ENCODE peak calls at places on chromosomes 16 and 17, in seven cellular contexts. One of them, this sample, is unnamed.

GRCh38 chr17:11996722-11997146 is 541 bp downstream of the ZNF18 start:
- DNase-seq in fibroblast of lung: peak; percentile 48
- DNase-seq in glutamatergic neuron: no peak
- DNase-seq in kidney epithelial cell: no peak
- DNase-seq in stomach: peak; percentile 44
- DNase-seq in epithelial cell of esophagus: peak; percentile 41
- DNase-seq in fibroblast of pulmonary artery: peak; percentile 32
- DNase-seq in this sample: peak; percentile 31

GRCh38 chr17:17849147-17849820 is 12.5 kb upstream of the SREBF1 start:
- DNase-seq in fibroblast of lung: peak; percentile 54
- DNase-seq in glutamatergic neuron: no peak
- DNase-seq in kidney epithelial cell: no peak
- DNase-seq in stomach: peak; percentile 62
- DNase-seq in epithelial cell of esophagus: no peak
- DNase-seq in fibroblast of pulmonary artery: peak; percentile 41
- DNase-seq in this sample: no peak

GRCh38 chr16:85931596-85932402 is 32.8 kb downstream of the IRF8 start:
- DNase-seq in fibroblast of lung: no peak
- DNase-seq in glutamatergic neuron: no peak
- DNase-seq in kidney epithelial cell: no peak
- DNase-seq in stomach: no peak
- DNase-seq in epithelial cell of esophagus: no peak
- DNase-seq in fibroblast of pulmonary artery: no peak
- DNase-seq in this sample: no peak

GRCh38 chr16:9088848-9089247 is 2.6 kb upstream of the HAPSTR1 start:
- DNase-seq in fibroblast of lung: no peak
- DNase-seq in glutamatergic neuron: no peak
- DNase-seq in kidney epithelial cell: no peak
- DNase-seq in stomach: no peak
- DNase-seq in epithelial cell of esophagus: no peak
- DNase-seq in fibroblast of pulmonary artery: no peak
- DNase-seq in this sample: no peak

GRCh38 chr17:13600475-13601316 is 1.0 kb downstream of the HS3ST3A1 start:
- DNase-seq in fibroblast of lung: peak; percentile 25
- DNase-seq in glutamatergic neuron: peak; percentile 36
- DNase-seq in kidney epithelial cell: no peak
- DNase-seq in stomach: no peak
- DNase-seq in epithelial cell of esophagus: no peak
- DNase-seq in fibroblast of pulmonary artery: no peak
- DNase-seq in this sample: no peak

GRCh38 chr16:86318119-86318518 is 192.2 kb upstream of the FOXF1 start:
- DNase-seq in fibroblast of lung: no peak
- DNase-seq in glutamatergic neuron: no peak
- DNase-seq in kidney epithelial cell: no peak
- DNase-seq in stomach: no peak
- DNase-seq in epithelial cell of esophagus: no peak
- DNase-seq in fibroblast of pulmonary artery: no peak
- DNase-seq in this sample: no peak

GRCh38 chr16:47732122-47732805 is 271.1 kb downstream of the PHKB start:
- DNase-seq in fibroblast of lung: peak; percentile 99
- DNase-seq in glutamatergic neuron: no peak
- DNase-seq in kidney epithelial cell: peak; percentile 55
- DNase-seq in stomach: no peak
- DNase-seq in epithelial cell of esophagus: peak; percentile 84
- DNase-seq in fibroblast of pulmonary artery: peak; percentile 83
- DNase-seq in this sample: peak; percentile 56

GRCh38 chr16:71249399-71249798 is 18.9 kb upstream of the HYDIN start:
- DNase-seq in fibroblast of lung: no peak
- DNase-seq in glutamatergic neuron: no peak
- DNase-seq in kidney epithelial cell: no peak
- DNase-seq in stomach: no peak
- DNase-seq in epithelial cell of esophagus: no peak
- DNase-seq in fibroblast of pulmonary artery: no peak
- DNase-seq in this sample: no peak

GRCh38 chr17:16052486-16052885 is 52.9 kb downstream of the TTC19 start:
- DNase-seq in fibroblast of lung: peak; percentile 46
- DNase-seq in glutamatergic neuron: no peak
- DNase-seq in kidney epithelial cell: no peak
- DNase-seq in stomach: no peak
- DNase-seq in epithelial cell of esophagus: no peak
- DNase-seq in fibroblast of pulmonary artery: peak; percentile 65
- DNase-seq in this sample: no peak

GRCh38 chr17:19747829-19748806 is at the start of gene ALDH3A1:
- DNase-seq in fibroblast of lung: no peak
- DNase-seq in glutamatergic neuron: no peak
- DNase-seq in kidney epithelial cell: no peak
- DNase-seq in stomach: peak; percentile 89
- DNase-seq in epithelial cell of esophagus: peak; percentile 77
- DNase-seq in fibroblast of pulmonary artery: no peak
- DNase-seq in this sample: peak; percentile 51

GRCh38 chr17:78532922-78533640 is 44.1 kb downstream of the DNAH17 start:
- DNase-seq in fibroblast of lung: peak; percentile 85
- DNase-seq in glutamatergic neuron: no peak
- DNase-seq in kidney epithelial cell: peak; percentile 42
- DNase-seq in stomach: no peak
- DNase-seq in epithelial cell of esophagus: peak; percentile 97
- DNase-seq in fibroblast of pulmonary artery: peak; percentile 59
- DNase-seq in this sample: peak; percentile 88

GRCh38 chr17:20171741-20172377 is 162.7 kb downstream of the SPECC1 start:
- DNase-seq in fibroblast of lung: peak; percentile 81
- DNase-seq in glutamatergic neuron: no peak
- DNase-seq in kidney epithelial cell: no peak
- DNase-seq in stomach: peak; percentile 51
- DNase-seq in epithelial cell of esophagus: no peak
- DNase-seq in fibroblast of pulmonary artery: peak; percentile 20
- DNase-seq in this sample: no peak

GRCh38 chr17:7348478-7349242 is 3.3 kb upstream of the KCTD11 start:
- DNase-seq in fibroblast of lung: peak; percentile 47
- DNase-seq in glutamatergic neuron: no peak
- DNase-seq in kidney epithelial cell: no peak
- DNase-seq in stomach: no peak
- DNase-seq in epithelial cell of esophagus: peak; percentile 41
- DNase-seq in fibroblast of pulmonary artery: no peak
- DNase-seq in this sample: no peak

GRCh38 chr17:82374626-82375331 is 3.2 kb downstream of the UTS2R start:
- DNase-seq in fibroblast of lung: no peak
- DNase-seq in glutamatergic neuron: no peak
- DNase-seq in kidney epithelial cell: no peak
- DNase-seq in stomach: no peak
- DNase-seq in epithelial cell of esophagus: no peak
- DNase-seq in fibroblast of pulmonary artery: no peak
- DNase-seq in this sample: no peak

GRCh38 chr16:28494141-28494851 is at the start of gene APOBR:
- DNase-seq in fibroblast of lung: no peak
- DNase-seq in glutamatergic neuron: no peak
- DNase-seq in kidney epithelial cell: no peak
- DNase-seq in stomach: peak; percentile 58
- DNase-seq in epithelial cell of esophagus: no peak
- DNase-seq in fibroblast of pulmonary artery: no peak
- DNase-seq in this sample: no peak

GRCh38 chr16:25106567-25107465 is 4.7 kb upstream of the LCMT1 start:
- DNase-seq in fibroblast of lung: peak; percentile 83
- DNase-seq in glutamatergic neuron: peak; percentile 97
- DNase-seq in kidney epithelial cell: no peak
- DNase-seq in stomach: peak; percentile 97
- DNase-seq in epithelial cell of esophagus: peak; percentile 65
- DNase-seq in fibroblast of pulmonary artery: peak; percentile 86
- DNase-seq in this sample: peak; percentile 86
- TF ChIP-seq CTCF in fibroblast of lung: peak; percentile 5
- TF ChIP-seq CTCF in glutamatergic neuron: no peak
- TF ChIP-seq CTCF in kidney epithelial cell: no peak
- TF ChIP-seq CTCF in stomach: no peak
- TF ChIP-seq CTCF in epithelial cell of esophagus: peak; percentile 7
- TF ChIP-seq CTCF in fibroblast of pulmonary artery: no peak
- TF ChIP-seq CTCF in this sample: no peak

GRCh38 chr16:31008154-31008950 is 2.1 kb downstream of the STX1B start:
- DNase-seq in fibroblast of lung: peak; percentile 94
- DNase-seq in glutamatergic neuron: no peak
- DNase-seq in kidney epithelial cell: no peak
- DNase-seq in stomach: no peak
- DNase-seq in epithelial cell of esophagus: peak; percentile 55
- DNase-seq in fibroblast of pulmonary artery: no peak
- DNase-seq in this sample: no peak

GRCh38 chr16:31010539-31010938 is at the start of gene STX1B:
- DNase-seq in fibroblast of lung: peak; percentile 47
- DNase-seq in glutamatergic neuron: peak; percentile 91
- DNase-seq in kidney epithelial cell: no peak
- DNase-seq in stomach: no peak
- DNase-seq in epithelial cell of esophagus: no peak
- DNase-seq in fibroblast of pulmonary artery: no peak
- DNase-seq in this sample: no peak

GRCh38 chr16:31009120-31009519 is 1.3 kb downstream of the STX1B start:
- DNase-seq in fibroblast of lung: no peak
- DNase-seq in glutamatergic neuron: no peak
- DNase-seq in kidney epithelial cell: no peak
- DNase-seq in stomach: no peak
- DNase-seq in epithelial cell of esophagus: no peak
- DNase-seq in fibroblast of pulmonary artery: no peak
- DNase-seq in this sample: no peak

GRCh38 chr16:31010943-31011342 is 505 bp upstream of the STX1B start:
- DNase-seq in fibroblast of lung: no peak
- DNase-seq in glutamatergic neuron: no peak
- DNase-seq in kidney epithelial cell: no peak
- DNase-seq in stomach: no peak
- DNase-seq in epithelial cell of esophagus: no peak
- DNase-seq in fibroblast of pulmonary artery: no peak
- DNase-seq in this sample: no peak

DNA sequence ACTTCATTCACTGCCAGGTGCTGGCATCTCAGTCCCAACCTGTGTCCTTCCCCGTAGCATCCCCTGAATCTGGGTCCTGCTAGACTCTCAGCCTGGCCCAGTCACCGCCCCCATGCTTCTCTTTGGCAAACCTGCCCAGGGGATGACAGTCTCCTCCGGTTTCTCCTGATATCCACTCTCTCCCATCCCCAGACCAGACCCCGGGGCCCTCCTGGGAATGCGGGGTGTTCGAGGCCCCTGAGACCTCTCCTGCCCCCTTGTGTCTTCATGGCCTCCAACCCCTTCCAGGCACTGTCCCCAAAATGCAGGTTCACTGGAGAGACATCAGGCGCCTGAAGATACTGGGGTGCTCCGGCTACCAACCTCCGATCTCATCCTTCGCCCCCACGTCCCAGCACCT is 544 bp downstream of the STX1B start:
- DNase-seq in fibroblast of lung: no peak
- DNase-seq in glutamatergic neuron: peak; percentile 42
- DNase-seq in kidney epithelial cell: no peak
- DNase-seq in stomach: no peak
- DNase-seq in epithelial cell of esophagus: no peak
- DNase-seq in fibroblast of pulmonary artery: no peak
- DNase-seq in this sample: no peak
- TF ChIP-seq CTCF in fibroblast of lung: no peak
- TF ChIP-seq CTCF in glutamatergic neuron: no peak
- TF ChIP-seq CTCF in kidney epithelial cell: peak; percentile 11
- TF ChIP-seq CTCF in stomach: no peak
- TF ChIP-seq CTCF in epithelial cell of esophagus: no peak
- TF ChIP-seq CTCF in fibroblast of pulmonary artery: no peak
- TF ChIP-seq CTCF in this sample: no peak

GRCh38 chr17:75785016-75785769 is 587 bp downstream of the UNK start:
- DNase-seq in fibroblast of lung: peak; percentile 84
- DNase-seq in glutamatergic neuron: peak; percentile 88
- DNase-seq in kidney epithelial cell: no peak
- DNase-seq in stomach: peak; percentile 94
- DNase-seq in epithelial cell of esophagus: peak; percentile 93
- DNase-seq in fibroblast of pulmonary artery: peak; percentile 95
- DNase-seq in this sample: peak; percentile 85

GRCh38 chr17:75783069-75783783 is 1.4 kb upstream of the UNK start:
- DNase-seq in fibroblast of lung: peak; percentile 45
- DNase-seq in glutamatergic neuron: no peak
- DNase-seq in kidney epithelial cell: no peak
- DNase-seq in stomach: no peak
- DNase-seq in epithelial cell of esophagus: peak; percentile 89
- DNase-seq in fibroblast of pulmonary artery: peak; percentile 76
- DNase-seq in this sample: no peak

GRCh38 chr17:75785770-75786538 is 1.3 kb downstream of the UNK start:
- DNase-seq in fibroblast of lung: peak; percentile 74
- DNase-seq in glutamatergic neuron: no peak
- DNase-seq in kidney epithelial cell: no peak
- DNase-seq in stomach: no peak
- DNase-seq in epithelial cell of esophagus: peak; percentile 58
- DNase-seq in fibroblast of pulmonary artery: peak; percentile 49
- DNase-seq in this sample: no peak

GRCh38 chr17:75783803-75784472 is 668 bp upstream of the UNK start:
- DNase-seq in fibroblast of lung: no peak
- DNase-seq in glutamatergic neuron: no peak
- DNase-seq in kidney epithelial cell: no peak
- DNase-seq in stomach: peak; percentile 60
- DNase-seq in epithelial cell of esophagus: no peak
- DNase-seq in fibroblast of pulmonary artery: no peak
- DNase-seq in this sample: no peak

DNA sequence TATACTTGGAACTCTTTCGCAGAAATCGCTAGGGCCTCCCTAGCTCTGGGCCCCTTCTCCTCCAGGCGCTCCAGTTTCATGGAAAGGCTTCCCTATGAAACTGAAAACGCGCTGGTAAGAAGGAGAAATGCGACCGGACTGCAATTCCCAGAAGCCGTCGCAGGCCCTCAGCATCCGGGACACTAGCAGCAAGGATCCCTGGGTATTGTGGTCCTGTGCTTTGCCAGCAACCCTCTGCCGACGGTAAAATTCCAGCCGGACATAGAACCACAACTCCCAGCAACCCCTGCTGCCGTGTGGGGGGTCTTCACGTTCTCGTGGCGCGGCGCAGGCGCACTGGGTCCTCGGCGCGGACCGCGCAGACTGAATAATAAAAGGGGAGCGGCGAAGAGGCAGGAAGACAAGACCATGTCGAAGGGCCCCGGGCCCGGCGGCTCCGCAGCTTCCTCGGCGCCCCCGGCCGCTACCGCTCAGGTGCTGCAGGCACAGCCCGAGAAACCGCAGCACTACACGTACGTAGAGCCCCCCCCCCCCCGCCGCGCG is at the start of gene UNK:
- DNase-seq in fibroblast of lung: peak; percentile 99
- DNase-seq in glutamatergic neuron: peak; percentile 93
- DNase-seq in kidney epithelial cell: peak; percentile 96
- DNase-seq in stomach: peak; percentile 97
- DNase-seq in epithelial cell of esophagus: peak; percentile 99
- DNase-seq in fibroblast of pulmonary artery: peak; percentile 100
- DNase-seq in this sample: peak; percentile 99
- TF ChIP-seq CTCF in fibroblast of lung: no peak
- TF ChIP-seq CTCF in glutamatergic neuron: no peak
- TF ChIP-seq CTCF in kidney epithelial cell: no peak
- TF ChIP-seq CTCF in stomach: no peak
- TF ChIP-seq CTCF in epithelial cell of esophagus: no peak
- TF ChIP-seq CTCF in fibroblast of pulmonary artery: no peak
- TF ChIP-seq CTCF in this sample: no peak

GRCh38 chr17:73585583-73585982 is 58.7 kb downstream of the SDK2 start:
- DNase-seq in fibroblast of lung: no peak
- DNase-seq in glutamatergic neuron: no peak
- DNase-seq in kidney epithelial cell: no peak
- DNase-seq in stomach: no peak
- DNase-seq in epithelial cell of esophagus: no peak
- DNase-seq in fibroblast of pulmonary artery: no peak
- DNase-seq in this sample: no peak
- TF ChIP-seq CTCF in fibroblast of lung: no peak
- TF ChIP-seq CTCF in glutamatergic neuron: no peak
- TF ChIP-seq CTCF in kidney epithelial cell: no peak
- TF ChIP-seq CTCF in stomach: no peak
- TF ChIP-seq CTCF in epithelial cell of esophagus: peak; percentile 28
- TF ChIP-seq CTCF in fibroblast of pulmonary artery: no peak
- TF ChIP-seq CTCF in this sample: no peak

This sample was measured in RWPE1.